ENCODE peak calls at places on chromosomes 13 and 19, in six cellular contexts. O, H, F, B, L and G are unnamed samples.

GRCh38 chr13:70170689-70171088 is 62.4 kb upstream of the KLHL1 start:
- DNase-seq in O (no peak), H (no peak), F (no peak), B (peak; percentile 1), L (no peak), G (no peak)

GRCh38 chr13:111153977-111154332 is 38.8 kb downstream of the ARHGEF7 start:
- DNase-seq in O (no peak), H (no peak), F (peak; percentile 32), B (peak; percentile 52), L (no peak), G (peak; percentile 70)

GRCh38 chr13:27977476-27978300 is 8.6 kb upstream of the CDX2 start:
- DNase-seq in O (no peak), H (no peak), F (no peak), B (no peak), L (no peak), G (no peak)

GRCh38 chr19:44552324-44552723 is 22.8 kb upstream of the CEACAM20 start:
- DNase-seq in O (no peak), H (no peak), F (no peak), B (no peak), L (no peak), G (no peak)

GRCh38 chr13:55517312-55517711 is 1623.4 kb upstream of the PRR20A start:
- DNase-seq in O (no peak), H (no peak), F (no peak), B (peak; percentile 6), L (no peak), G (no peak)

GRCh38 chr13:108606424-108606823 is 23.0 kb upstream of the MYO16 start:
- DNase-seq in O (no peak), H (no peak), F (no peak), B (no peak), L (no peak), G (no peak)

GRCh38 chr19:14580623-14581237 is 2.2 kb upstream of the CLEC17A start:
- DNase-seq in O (no peak), H (no peak), F (peak; percentile 80), B (no peak), L (no peak), G (no peak)

GRCh38 chr13:40445557-40445990 is 220.9 kb downstream of the FOXO1 start:
- DNase-seq in O (no peak), H (no peak), F (no peak), B (no peak), L (no peak), G (no peak)

GRCh38 chr19:36771275-36772231 is 1.1 kb downstream of the ZNF850 start:
- DNase-seq in O (no peak), H (no peak), F (no peak), B (peak; percentile 64), L (no peak), G (peak; percentile 8)

GRCh38 chr19:49856574-49857021 is 5.6 kb downstream of the PTOV1 start:
- DNase-seq in O (no peak), H (no peak), F (no peak), B (no peak), L (no peak), G (no peak)

GRCh38 chr19:40239415-40240226 is 13.1 kb upstream of the CCNP start:
- DNase-seq in O (no peak), H (no peak), F (no peak), B (no peak), L (no peak), G (no peak)